ENCODE peak calls at places on chromosomes 4 and X, in four cellular contexts. Q is activated T-cell treated with anti-CD3 and anti-CD28 coated beads for 48 hours; V is frontal cortex; N is activated effector memory CD4-positive, alpha-beta T cell treated with Interleukin-2 at 50 U/mL for 16 hours. W is an unnamed sample.

GRCh38 chr4:7594013-7594412 is 159.3 kb upstream of the PSAPL1 start:
- DNase-seq in Q (no peak), N (no peak), V (no peak), W (no peak)

GRCh38 chr4:89486042-89486441 is 178.4 kb upstream of the GPRIN3 start:
- DNase-seq in Q (no peak), V (no peak), N (no peak), W (peak)

GRCh38 chr4:147707892-147708672 is 23.8 kb upstream of the ARHGAP10 start:
- DNase-seq in Q (no peak), N (peak), V (peak), W (peak)

GRCh38 chr4:125780159-125780558 is 465.4 kb downstream of the FAT4 start:
- DNase-seq in N (no peak), Q (no peak), V (no peak), W (no peak)

GRCh38 chr4:87974856-87975462 is 555 bp upstream of the SPP1 start:
- DNase-seq in N (no peak), Q (no peak), V (no peak), W (no peak)

GRCh38 chrX:46647251-46647650 is 73.7 kb downstream of the CHST7 start:
- DNase-seq in V (no peak), Q (no peak), N (no peak), W (no peak)

GRCh38 chr4:153485860-153486259 is 19.7 kb downstream of the TMEM131L start:
- DNase-seq in N (no peak), V (no peak), Q (no peak), W (no peak)

GRCh38 chr4:16659120-16659519 is 239.3 kb downstream of the LDB2 start:
- DNase-seq in Q (no peak), V (no peak), N (no peak), W (no peak)

GRCh38 chrX:15143050-15143824 is 126.6 kb downstream of the ASB9 start:
- DNase-seq in Q (peak), V (peak), N (no peak), W (peak)

GRCh38 chrX:101759000-101759399 is 99.3 kb upstream of the ARMCX2 start:
- DNase-seq in Q (no peak), V (no peak), N (no peak), W (no peak)

GRCh38 chrX:69741706-69742105 is 125.8 kb downstream of the EDA start:
- DNase-seq in V (no peak), Q (no peak), N (no peak), W (no peak)

GRCh38 chr4:123378794-123379193 is 17.8 kb upstream of the SPRY1 start:
- DNase-seq in V (no peak), N (no peak), Q (no peak), W (no peak)

GRCh38 chr4:36020351-36020750 is 224.0 kb downstream of the ARAP2 start:
- DNase-seq in V (no peak), N (no peak), Q (no peak), W (no peak)

GRCh38 chrX:96361844-96362243 is 322.8 kb upstream of the DIAPH2 start:
- DNase-seq in N (no peak), V (no peak), Q (no peak), W (no peak)

GRCh38 chr4:19748470-19748869 is 503.2 kb upstream of the SLIT2 start:
- DNase-seq in V (no peak), Q (no peak), N (no peak), W (no peak)

GRCh38 chr4:8538703-8539567 is 41.3 kb upstream of the GPR78 start:
- DNase-seq in V (no peak), Q (no peak), N (no peak), W (no peak)